ENCODE peak calls at places on chromosomes 7 and 10, in four cellular contexts. V is WTC11, Q is K562, X is H1. Y is an unnamed sample.

GRCh38 chr7:158367634-158367982 is 220.0 kb downstream of the PTPRN2 start:
- DNase-seq in V (no peak), X (no peak), Q (no peak), Y (peak)

GRCh38 chr10:66982792-66983481 is 57.1 kb downstream of the LRRTM3 start:
- DNase-seq in Q (no peak), V (no peak), X (no peak), Y (no peak)

GRCh38 chr10:43594944-43595589 is 11.2 kb upstream of the ZNF485 start:
- DNase-seq in Q (no peak), X (no peak), V (no peak), Y (no peak)

GRCh38 chr10:30490289-30491000 is 56.5 kb downstream of the MAP3K8 start:
- DNase-seq in Q (no peak), V (no peak), X (no peak), Y (no peak)

GRCh38 chr7:636396-636795 is 90.1 kb upstream of the DNAAF5 start:
- DNase-seq in X (no peak), Q (peak), V (peak), Y (no peak)

GRCh38 chr7:42527004-42527403 is 290.0 kb upstream of the GLI3 start:
- DNase-seq in X (no peak), Q (no peak), V (peak), Y (no peak)

GRCh38 chr10:60646966-60647796 is 131.1 kb upstream of the CDK1 start:
- DNase-seq in V (no peak), Q (peak), X (no peak), Y (peak)

GRCh38 chr10:46536171-46536570 is 20.3 kb downstream of the GPRIN2 start:
- DNase-seq in Q (no peak), X (no peak), V (peak), Y (no peak)

GRCh38 chr7:3301831-3302618 is 973 bp downstream of the SDK1 start:
- DNase-seq in X (peak), V (peak), Q (peak), Y (peak)

GRCh38 chr7:98907570-98907969 is 29.2 kb downstream of the TRRAP start:
- DNase-seq in X (no peak), V (peak), Q (peak), Y (no peak)

DNA sequence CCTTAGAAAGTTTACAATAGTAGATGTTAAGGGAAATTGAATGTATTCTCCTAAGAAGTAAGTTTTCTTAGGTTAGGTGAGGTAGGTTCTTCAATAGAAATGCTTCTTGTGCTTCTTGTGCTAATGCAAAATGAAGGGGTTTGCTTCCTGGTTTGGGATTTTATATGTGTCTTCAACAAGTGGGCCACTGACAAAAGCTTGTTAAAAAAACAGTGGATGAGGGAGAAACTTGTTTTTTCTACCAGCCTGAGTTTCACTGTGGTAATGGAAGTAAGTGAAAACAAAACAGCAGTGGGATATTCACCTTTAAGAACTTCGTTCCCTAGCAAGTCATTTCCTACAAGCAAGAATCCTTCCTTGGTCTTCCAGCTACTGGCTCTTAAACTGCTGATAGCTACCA is 107.5 kb downstream of the FOXP2 start:
- DNase-seq in X (no peak), V (no peak), Q (no peak), Y (no peak)
- TF ChIP-seq TEAD4 in X (no peak), V (no peak), Q (no peak), Y (no peak)

GRCh38 chr7:112665709-112666108 is 124.5 kb downstream of the TMEM168 start:
- DNase-seq in Q (no peak), V (peak), X (no peak), Y (peak)

GRCh38 chr7:112669306-112669705 is 120.9 kb downstream of the TMEM168 start:
- DNase-seq in V (no peak), Q (no peak), X (no peak), Y (no peak)

DNA sequence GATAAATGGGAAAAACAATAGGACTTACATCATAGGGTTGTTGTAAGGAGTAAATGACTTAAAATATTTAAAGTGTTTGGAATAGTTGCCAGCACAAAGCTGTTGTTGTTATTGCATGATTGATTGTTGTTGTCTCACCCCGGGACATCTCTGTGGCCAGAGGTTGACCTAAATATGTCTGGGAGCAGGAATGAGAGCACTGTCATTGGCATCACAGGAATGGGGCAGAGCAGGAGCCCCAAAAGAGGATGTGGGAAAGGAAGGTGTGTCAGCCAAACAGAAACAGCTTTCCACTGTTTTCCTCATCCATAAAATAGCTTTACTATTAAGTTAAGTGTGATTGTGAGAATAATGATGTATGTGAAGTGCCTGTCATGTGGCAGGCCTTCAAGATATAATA is 121.6 kb downstream of the TMEM168 start:
- DNase-seq in Q (no peak), X (peak), V (no peak), Y (no peak)
- TF ChIP-seq TEAD4 in Q (no peak), X (no peak), V (no peak), Y (no peak)

GRCh38 chr7:116588641-116589594 is 64.1 kb downstream of the CAV1 start:
- DNase-seq in Q (peak), X (no peak), V (no peak), Y (peak)
- TF ChIP-seq TEAD4 in Q (no peak), X (no peak), V (no peak), Y (no peak)

GRCh38 chr10:50325449-50326188 is 74.3 kb upstream of the ASAH2 start:
- DNase-seq in Q (peak), X (no peak), V (no peak), Y (no peak)

GRCh38 chr10:50322075-50322474 is 70.8 kb upstream of the ASAH2 start:
- DNase-seq in X (no peak), Q (no peak), V (no peak), Y (no peak)

GRCh38 chr10:50326757-50327701 is 75.7 kb upstream of the ASAH2 start:
- DNase-seq in X (no peak), Q (peak), V (no peak), Y (no peak)

GRCh38 chr10:50324680-50325393 is 73.5 kb upstream of the ASAH2 start:
- DNase-seq in Q (no peak), V (no peak), X (no peak), Y (no peak)
- TF ChIP-seq TEAD4 in Q (no peak), V (no peak), X (no peak), Y (no peak)

GRCh38 chr10:51527806-51528205 is 171.6 kb downstream of the CSTF2T start:
- DNase-seq in Q (no peak), V (no peak), X (no peak), Y (no peak)
- TF ChIP-seq TEAD4 in Q (no peak), V (no peak), X (no peak), Y (no peak)

DNA sequence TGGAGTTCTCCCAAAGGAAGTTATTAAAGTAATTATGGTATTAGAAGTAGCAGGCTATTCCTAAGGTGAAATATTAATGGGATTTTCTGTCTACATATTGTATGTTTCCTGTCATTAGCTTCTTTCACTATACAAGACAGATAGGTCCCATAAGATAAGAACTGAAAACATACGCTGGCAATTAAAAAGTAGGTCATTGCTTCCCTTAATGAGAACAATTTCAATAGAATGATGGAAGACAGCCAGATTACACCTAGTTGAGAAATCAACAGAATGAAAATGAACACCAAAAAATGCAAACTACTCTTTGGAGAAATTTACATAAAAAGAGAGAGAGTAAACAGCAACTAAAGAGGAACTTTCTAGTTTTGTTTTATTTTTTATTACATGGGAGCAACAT is 147.0 kb downstream of the HBP1 start:
- DNase-seq in X (no peak), V (no peak), Q (no peak), Y (no peak)
- TF ChIP-seq TEAD4 in X (no peak), V (no peak), Q (no peak), Y (no peak)

GRCh38 chr7:32116436-32116835 is 46.2 kb upstream of the PDE1C start:
- DNase-seq in V (no peak), X (no peak), Q (no peak), Y (no peak)

GRCh38 chr7:32117837-32118236 is 47.6 kb upstream of the PDE1C start:
- DNase-seq in Q (no peak), V (no peak), X (no peak), Y (no peak)

GRCh38 chr7:32119790-32120196 is 49.6 kb upstream of the PDE1C start:
- DNase-seq in X (peak), Q (no peak), V (peak), Y (no peak)

DNA sequence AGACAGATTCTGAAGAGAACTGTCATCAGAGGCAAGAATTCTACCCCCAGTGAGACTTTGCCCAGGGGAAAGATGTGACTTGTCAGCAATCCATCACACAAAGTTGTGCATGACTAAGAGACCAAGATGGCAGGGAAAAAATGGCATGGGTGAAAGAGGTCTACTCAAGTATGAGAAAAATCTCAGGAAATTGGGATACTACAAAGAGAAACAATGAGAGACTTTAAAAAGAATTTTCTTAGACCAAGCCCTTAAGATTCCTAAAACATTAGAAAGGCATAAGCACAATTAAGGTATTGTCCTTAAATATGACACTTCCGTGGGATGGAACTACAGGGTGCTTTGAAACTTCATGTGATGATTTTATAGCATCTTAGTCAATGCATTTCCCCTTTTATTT is 45.6 kb upstream of the PDE1C start:
- DNase-seq in X (no peak), V (no peak), Q (no peak), Y (no peak)
- TF ChIP-seq TEAD4 in X (no peak), V (no peak), Q (no peak), Y (no peak)

DNA sequence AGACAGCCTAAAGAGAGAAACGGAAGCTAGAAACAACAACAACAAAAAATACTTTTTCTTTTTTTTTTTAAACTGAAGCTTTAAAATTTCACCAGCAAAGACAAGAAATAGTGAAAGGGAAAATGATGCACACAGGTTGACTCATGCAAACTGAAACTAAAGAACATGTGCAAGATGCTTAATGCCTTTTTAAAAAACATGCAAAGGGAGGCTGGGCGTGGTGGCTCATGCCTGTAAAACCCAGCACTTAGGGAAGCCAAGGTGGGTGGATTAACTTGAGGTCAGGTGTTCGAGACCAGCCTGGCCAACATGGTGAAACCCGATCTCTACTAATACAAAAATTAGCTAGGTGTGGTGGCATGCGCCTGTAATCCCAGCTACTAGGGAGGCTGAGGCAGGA is 15.1 kb upstream of the CUBN start:
- DNase-seq in X (no peak), V (no peak), Q (no peak), Y (no peak)
- TF ChIP-seq TEAD4 in X (no peak), V (no peak), Q (no peak), Y (no peak)

GRCh38 chr7:79217468-79217867 is 236.0 kb downstream of the MAGI2 start:
- DNase-seq in X (no peak), Q (no peak), V (no peak), Y (no peak)

GRCh38 chr7:79227035-79227434 is 226.4 kb downstream of the MAGI2 start:
- DNase-seq in V (no peak), Q (no peak), X (no peak), Y (no peak)

GRCh38 chr7:79217976-79218626 is 235.4 kb downstream of the MAGI2 start:
- DNase-seq in Q (no peak), V (no peak), X (no peak), Y (no peak)

GRCh38 chr7:79216236-79216635 is 237.2 kb downstream of the MAGI2 start:
- DNase-seq in Q (no peak), X (no peak), V (no peak), Y (no peak)

GRCh38 chr7:79221211-79221610 is 232.3 kb downstream of the MAGI2 start:
- DNase-seq in Q (no peak), X (no peak), V (no peak), Y (no peak)
- TF ChIP-seq TEAD4 in Q (no peak), X (no peak), V (no peak), Y (no peak)